ENCODE peak calls at places on chromosomes 6 and 20, in five cellular contexts. W is GM12878, B is A549, N is HepG2, L is K562. Z is an unnamed sample.

GRCh38 chr6:54718541-54719023 is 128.0 kb upstream of the FAM83B start:
- DNase-seq in W (no peak), B (no peak), N (no peak), L (no peak), Z (no peak)

GRCh38 chr6:151119823-151120524 is 119.8 kb upstream of the AKAP12 start:
- DNase-seq in W (no peak), B (no peak), N (peak), L (no peak), Z (no peak)

GRCh38 chr6:16333580-16333979 is 95.2 kb downstream of the GMPR start:
- DNase-seq in W (no peak), B (peak), N (no peak), L (no peak), Z (no peak)

GRCh38 chr20:35830264-35830663 is 58.4 kb downstream of the PHF20 start:
- DNase-seq in W (no peak), B (no peak), N (no peak), L (no peak), Z (no peak)

GRCh38 chr20:16301981-16302380 is 271.3 kb downstream of the KIF16B start:
- DNase-seq in W (no peak), B (no peak), N (no peak), L (no peak), Z (no peak)

GRCh38 chr6:128848169-128848935 is 34.6 kb upstream of the LAMA2 start:
- DNase-seq in W (no peak), B (no peak), N (no peak), L (no peak), Z (peak)

GRCh38 chr20:46923550-46923949 is 28.9 kb downstream of the EYA2 start:
- DNase-seq in W (no peak), B (no peak), N (no peak), L (no peak), Z (no peak)

GRCh38 chr6:29633532-29633901 is 534 bp upstream of the GABBR1 start:
- DNase-seq in W (no peak), B (no peak), N (no peak), L (no peak), Z (no peak)

GRCh38 chr20:25178563-25179438 is 16.7 kb upstream of the ENTPD6 start:
- DNase-seq in W (no peak), B (peak), N (peak), L (peak), Z (peak)

GRCh38 chr20:49052334-49052733 is 6.2 kb downstream of the CSE1L start:
- DNase-seq in W (no peak), B (peak), N (peak), L (no peak), Z (no peak)

GRCh38 chr20:18702736-18703135 is 110.8 kb upstream of the SCP2D1 start:
- DNase-seq in W (no peak), B (no peak), N (no peak), L (no peak), Z (no peak)

DNA sequence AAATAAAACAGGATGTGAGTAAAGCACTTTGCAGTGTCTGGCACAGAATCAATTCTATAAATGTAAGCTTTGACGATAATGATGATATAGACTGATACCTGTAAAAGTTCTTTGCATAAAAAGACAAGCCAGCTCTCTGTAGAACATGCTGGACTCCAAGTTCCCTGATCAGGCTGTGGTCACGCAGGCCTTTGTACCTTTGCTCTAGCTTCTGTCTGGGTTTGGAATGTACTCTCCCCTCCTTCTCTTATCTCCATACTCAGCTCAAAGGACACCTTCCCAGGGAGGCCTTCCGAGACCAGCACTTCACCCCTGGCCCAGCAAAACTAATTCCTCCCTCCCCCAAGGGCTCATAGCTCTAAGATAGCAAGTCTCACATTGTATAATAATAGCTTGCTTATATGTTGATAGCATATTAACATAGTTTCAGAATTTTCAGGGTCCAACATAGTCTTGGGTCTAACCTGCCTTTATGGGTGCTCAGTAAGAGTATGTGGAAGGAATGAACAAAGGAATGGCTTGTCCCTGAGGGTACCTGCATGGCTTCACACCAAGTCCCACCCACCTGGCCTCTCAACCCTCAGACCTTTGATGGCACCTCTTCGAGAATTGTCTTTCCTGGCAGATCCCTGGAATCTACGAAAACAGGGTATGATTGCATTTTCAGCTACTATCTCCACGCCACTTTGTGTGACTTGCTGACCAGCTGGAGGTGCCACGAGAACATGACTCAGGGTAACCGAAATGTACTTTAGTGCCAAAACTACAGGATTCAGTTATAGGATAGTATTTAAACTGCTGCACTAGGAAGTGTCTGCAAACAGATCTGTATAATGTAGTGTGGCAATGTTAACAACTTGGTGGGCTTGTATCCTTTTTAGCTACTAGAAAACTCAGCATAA is 41.7 kb upstream of the PIM1 start:
- DNase-seq in W (no peak), B (peak), N (peak), L (peak), Z (peak)
- H3K4me3 ChIP-seq in W (no peak), B (no peak), N (peak), L (no peak), Z (peak)

GRCh38 chr20:50815162-50815989 is 20.5 kb downstream of the BCAS4 start:
- DNase-seq in W (peak), B (no peak), N (no peak), L (no peak), Z (no peak)
- TF ChIP-seq REST in W (no peak), B (no peak), N (no peak), L (no peak), Z (no peak)

GRCh38 chr20:58746551-58747399 is 54.2 kb downstream of the NPEPL1 start:
- DNase-seq in W (no peak), B (no peak), N (no peak), L (no peak), Z (no peak)
- TF ChIP-seq JUNB in W (no peak), B (no peak), N (no peak), L (no peak), Z (no peak)

GRCh38 chr20:4591975-4592315 is 129.8 kb upstream of the PRND start:
- DNase-seq in W (no peak), B (no peak), N (no peak), L (no peak), Z (no peak)

GRCh38 chr20:4593149-4593525 is 128.6 kb upstream of the PRND start:
- DNase-seq in W (no peak), B (no peak), N (no peak), L (no peak), Z (no peak)

GRCh38 chr20:4597215-4597614 is 124.5 kb upstream of the PRND start:
- DNase-seq in W (no peak), B (no peak), N (no peak), L (no peak), Z (no peak)

GRCh38 chr20:4592316-4593148 is 129.2 kb upstream of the PRND start:
- DNase-seq in W (no peak), B (peak), N (peak), L (peak), Z (peak)
- H3K4me3 ChIP-seq in W (no peak), B (peak), N (peak), L (no peak), Z (peak)

DNA sequence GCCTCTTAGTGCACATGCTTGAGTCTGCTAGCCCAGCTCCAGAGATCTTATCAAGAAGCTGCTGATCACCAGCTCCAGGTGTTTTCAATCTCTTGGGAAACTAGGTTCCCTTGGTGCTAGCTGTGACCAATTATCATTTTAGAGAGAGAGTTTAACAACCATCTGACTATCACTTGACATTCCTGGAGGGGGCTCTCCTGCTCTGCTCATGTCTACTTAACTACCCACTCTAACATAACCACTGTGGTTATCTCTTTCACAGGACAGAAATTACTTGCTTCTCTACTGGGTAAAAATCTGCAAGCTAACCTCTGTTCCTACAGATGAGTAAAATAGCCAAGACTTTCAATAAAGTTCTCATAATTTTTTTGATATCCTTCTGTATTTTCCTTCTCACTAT is 823.4 kb upstream of the GJE1 start:
- DNase-seq in W (no peak), B (no peak), N (peak), L (no peak), Z (peak)
- TF ChIP-seq REST in W (no peak), B (no peak), N (no peak), L (no peak), Z (no peak)

GRCh38 chr20:53149184-53149651 is 177.1 kb downstream of the TSHZ2 start:
- DNase-seq in W (no peak), B (no peak), N (no peak), L (no peak), Z (no peak)

GRCh38 chr20:53149652-53150205 is 177.6 kb downstream of the TSHZ2 start:
- DNase-seq in W (no peak), B (no peak), N (no peak), L (no peak), Z (no peak)

GRCh38 chr20:53142651-53143177 is 170.6 kb downstream of the TSHZ2 start:
- DNase-seq in W (no peak), B (no peak), N (no peak), L (no peak), Z (no peak)

GRCh38 chr20:53148764-53149163 is 176.6 kb downstream of the TSHZ2 start:
- DNase-seq in W (no peak), B (no peak), N (no peak), L (no peak), Z (no peak)

DNA sequence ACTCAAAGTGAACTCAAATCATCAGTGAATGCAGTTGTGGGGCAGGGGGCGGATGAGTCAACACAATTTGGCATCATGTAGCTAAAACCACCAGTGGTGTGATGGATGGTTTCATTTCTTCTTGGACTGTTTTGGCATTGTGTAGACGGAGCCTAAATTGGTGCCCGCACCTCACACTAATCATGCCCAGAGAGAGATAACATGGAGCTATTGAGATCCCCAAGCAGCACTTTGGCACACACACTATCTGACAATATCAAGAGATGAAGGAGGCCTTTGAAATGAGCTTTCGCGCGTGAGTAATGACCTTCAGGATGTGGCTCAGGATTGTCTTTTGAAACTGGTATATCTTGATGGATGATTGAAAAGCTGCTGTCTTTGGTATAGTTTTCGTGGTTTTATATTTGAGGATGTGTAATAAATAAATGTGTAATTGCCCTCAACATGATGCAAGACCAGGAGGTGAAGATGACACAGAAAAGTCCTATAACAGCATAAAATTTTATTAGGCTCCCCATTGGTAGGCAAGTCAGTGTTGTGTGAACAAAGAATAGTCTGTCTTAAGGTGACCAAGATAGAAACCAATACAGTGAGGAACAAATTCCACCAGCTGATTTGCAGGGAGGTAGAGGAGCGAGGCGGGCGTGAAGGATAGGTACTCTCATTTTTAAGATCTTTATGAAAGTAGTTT is 174.2 kb downstream of the TSHZ2 start:
- DNase-seq in W (no peak), B (no peak), N (no peak), L (no peak), Z (no peak)
- TF ChIP-seq JUNB in W (peak), B (no peak), N (no peak), L (no peak), Z (no peak)

GRCh38 chr6:30645989-30646388 is 944 bp upstream of the C6orf136 start:
- DNase-seq in W (no peak), B (no peak), N (no peak), L (peak), Z (no peak)
- H3K4me3 ChIP-seq in W (no peak), B (no peak), N (peak), L (peak), Z (peak)

GRCh38 chr20:32678948-32679347 is 5.2 kb upstream of the C20orf203 start:
- DNase-seq in W (no peak), B (no peak), N (no peak), L (no peak), Z (no peak)
- TF ChIP-seq REST in W (no peak), B (no peak), N (no peak), L (no peak), Z (no peak)

Z was measured in GM23338.